ENCODE peak calls at places on chromosomes 5 and 9, in four cellular contexts. S is HepG2, H is H1, M is K562. J is an unnamed sample.

GRCh38 chr5:34775886-34776285 is 63.1 kb upstream of the TTC23L start:
- DNase-seq in S (no peak), H (no peak), M (no peak), J (no peak)

GRCh38 chr9:95852059-95853032 is 23.1 kb upstream of the ERCC6L2 start:
- DNase-seq in S (no peak), H (no peak), M (peak), J (no peak)

GRCh38 chr5:17182494-17182893 is 34.9 kb upstream of the BASP1 start:
- DNase-seq in S (no peak), H (no peak), M (no peak), J (no peak)

GRCh38 chr9:33425128-33425533 is 22.3 kb downstream of the AQP3 start:
- DNase-seq in S (peak), H (no peak), M (no peak), J (no peak)

GRCh38 chr5:34534237-34535108 is 121.7 kb upstream of the RAI14 start:
- DNase-seq in S (peak), H (no peak), M (no peak), J (no peak)

GRCh38 chr9:21854594-21854993 is 52.2 kb downstream of the MTAP start:
- DNase-seq in S (peak), H (no peak), M (no peak), J (no peak)

GRCh38 chr5:99033014-99033931 is 104.5 kb upstream of the CHD1 start:
- DNase-seq in S (no peak), H (no peak), M (peak), J (no peak)

GRCh38 chr5:61319388-61320146 is 12.5 kb upstream of the ZSWIM6 start:
- DNase-seq in S (no peak), H (no peak), M (peak), J (no peak)

DNA sequence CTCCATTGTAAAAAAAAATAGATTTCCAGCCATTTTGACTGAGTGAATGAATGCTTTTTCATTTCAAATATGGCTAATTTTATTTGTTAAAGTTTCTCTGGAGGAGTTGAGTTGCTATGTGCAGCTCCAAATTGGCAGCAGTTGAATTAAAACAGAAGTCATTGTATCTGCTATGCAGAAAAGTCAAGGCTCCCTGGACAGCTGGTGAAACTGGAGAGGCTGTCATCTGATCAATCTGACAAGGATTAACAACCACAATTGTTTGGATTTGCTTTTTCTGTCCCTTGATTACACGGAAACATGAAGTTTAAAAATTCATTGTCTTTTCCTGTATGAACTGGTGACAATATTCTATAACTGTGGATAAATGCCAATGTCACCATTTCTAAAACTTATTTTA is 713.8 kb downstream of the EFNA5 start:
- DNase-seq in S (no peak), H (no peak), M (no peak), J (no peak)
- TF ChIP-seq FOSL1 in S (no peak), H (no peak), M (no peak), J (no peak)

DNA sequence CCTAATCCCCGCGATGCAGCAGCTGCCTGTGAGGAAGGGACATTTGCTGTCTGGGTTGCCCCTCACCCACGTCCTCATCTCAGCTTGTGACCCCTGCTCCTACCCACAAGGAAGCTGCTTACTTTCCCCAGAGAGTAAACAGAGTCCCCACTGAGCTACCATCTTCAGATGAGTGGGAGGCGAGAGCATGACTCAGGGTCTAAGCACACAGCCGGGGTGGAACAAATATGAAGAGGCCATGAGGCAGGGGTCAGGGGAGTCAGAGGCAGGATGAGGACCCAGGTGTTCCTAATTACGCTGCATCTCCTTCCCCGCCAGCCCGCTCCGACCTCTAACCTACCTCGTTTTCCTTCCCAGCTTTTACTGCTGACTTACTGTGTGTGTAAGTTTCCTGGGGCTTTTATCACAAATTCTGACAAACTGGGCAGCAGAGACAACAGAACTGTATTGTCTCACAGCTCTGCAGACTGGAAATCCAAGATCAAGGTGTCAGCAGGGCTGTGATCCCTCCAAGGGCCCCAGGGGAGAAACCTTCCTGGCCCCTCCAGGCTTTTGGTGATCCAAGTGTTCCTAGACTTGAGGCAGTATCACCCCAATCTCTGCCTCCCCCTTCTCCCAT is 94.0 kb upstream of the DNAH5 start:
- DNase-seq in S (peak), H (no peak), M (peak), J (peak)
- TF ChIP-seq FOSL1 in S (no peak), H (no peak), M (no peak), J (peak)

GRCh38 chr5:31231171-31231570 is 37.7 kb downstream of the CDH6 start:
- DNase-seq in S (no peak), H (no peak), M (no peak), J (no peak)
- TF ChIP-seq FOSL1 in S (no peak), H (no peak), M (no peak), J (no peak)

GRCh38 chr5:107372723-107373487 is 297.8 kb downstream of the EFNA5 start:
- DNase-seq in S (no peak), H (no peak), M (no peak), J (no peak)
- TF ChIP-seq FOSL1 in S (no peak), H (no peak), M (no peak), J (no peak)

GRCh38 chr5:128591598-128592455 is 53.8 kb upstream of the FBN2 start:
- DNase-seq in S (no peak), H (no peak), M (no peak), J (no peak)

GRCh38 chr5:128596071-128596470 is 58.0 kb upstream of the FBN2 start:
- DNase-seq in S (no peak), H (no peak), M (no peak), J (no peak)

DNA sequence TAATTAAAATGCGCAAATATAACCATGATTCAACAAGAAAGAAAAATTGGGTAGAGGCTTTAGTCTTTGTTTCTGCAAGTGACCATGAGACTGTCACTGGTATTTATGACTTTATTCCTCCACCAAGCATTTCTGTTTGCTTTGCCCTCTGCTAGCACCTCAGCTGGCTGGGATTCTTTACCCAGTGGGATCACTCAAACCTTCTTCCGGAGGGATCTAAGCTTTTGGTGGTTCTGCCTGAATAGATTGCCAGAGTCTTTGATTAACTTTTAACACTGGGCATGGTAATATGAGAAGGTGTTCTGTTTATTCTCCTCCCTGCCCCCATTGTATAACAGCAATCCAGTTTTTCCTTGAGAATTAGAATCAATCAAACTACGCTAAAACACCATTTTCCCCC is 59.1 kb upstream of the FBN2 start:
- DNase-seq in S (no peak), H (no peak), M (no peak), J (no peak)
- TF ChIP-seq FOSL1 in S (no peak), H (no peak), M (no peak), J (no peak)

GRCh38 chr5:83093692-83094091 is 16.3 kb downstream of the XRCC4 start:
- DNase-seq in S (no peak), H (no peak), M (no peak), J (no peak)

GRCh38 chr5:83097582-83098265 is 20.4 kb downstream of the XRCC4 start:
- DNase-seq in S (no peak), H (no peak), M (no peak), J (no peak)

GRCh38 chr5:83095163-83095972 is 18.0 kb downstream of the XRCC4 start:
- DNase-seq in S (no peak), H (no peak), M (no peak), J (no peak)

GRCh38 chr5:83096660-83097334 is 19.4 kb downstream of the XRCC4 start:
- DNase-seq in S (no peak), H (no peak), M (no peak), J (no peak)

GRCh38 chr5:83095973-83096539 is 18.7 kb downstream of the XRCC4 start:
- DNase-seq in S (peak), H (no peak), M (peak), J (peak)
- TF ChIP-seq FOSL1 in S (no peak), H (no peak), M (peak), J (peak)

GRCh38 chr5:160507181-160507811 is 85.6 kb downstream of the PTTG1 start:
- DNase-seq in S (no peak), H (no peak), M (no peak), J (no peak)
- TF ChIP-seq FOSL1 in S (no peak), H (no peak), M (no peak), J (no peak)

DNA sequence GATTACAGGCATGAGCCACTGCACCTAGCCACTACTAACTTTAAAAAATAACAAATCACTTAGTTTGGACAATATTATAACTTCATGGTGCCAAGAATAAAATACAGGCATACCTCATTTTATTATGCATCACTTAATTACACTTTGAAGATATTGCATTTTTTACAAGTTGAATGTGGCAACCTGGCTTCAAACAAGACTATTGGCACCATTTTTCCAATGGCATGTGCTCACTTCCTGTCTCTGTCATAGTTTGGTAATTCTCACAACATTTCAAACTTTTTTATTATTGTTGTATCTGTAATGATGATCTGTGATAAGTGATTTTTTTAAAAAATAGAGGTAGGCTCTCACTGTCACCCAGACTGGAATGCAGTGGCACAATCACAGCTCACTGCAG is 49.9 kb upstream of the ERBIN start:
- DNase-seq in S (no peak), H (no peak), M (no peak), J (no peak)
- TF ChIP-seq FOSL1 in S (no peak), H (no peak), M (no peak), J (no peak)

GRCh38 chr9:82938426-82938825 is 124.5 kb downstream of the RASEF start:
- DNase-seq in S (no peak), H (no peak), M (no peak), J (no peak)
- TF ChIP-seq FOSL1 in S (no peak), H (no peak), M (no peak), J (no peak)

J was measured in HCT116.